ENCODE peak calls at places on chromosomes 11 and 22, in ten cellular contexts. U is mucosa of gallbladder, Q is amygdala, M is NCI-H510A, W is iPS-NIHi11, G is anterior cingulate cortex, I is type B pancreatic cell, X is GM20000, R is NAMALWA, A is amniotic epithelial cell. Z is an unnamed sample.

GRCh38 chr11:6655020-6655789 is 404 bp downstream of the DCHS1 start:
- DNase-seq in U (no peak), Q (no peak), M (no peak), W (no peak), G (peak), I (peak), X (peak), R (no peak), A (no peak), Z (no peak)

GRCh38 chr11:16191852-16192240 is 164.5 kb downstream of the SOX6 start:
- DNase-seq in U (no peak), Q (no peak), M (no peak), W (no peak), G (no peak), I (no peak), X (no peak), R (peak), A (no peak), Z (no peak)

GRCh38 chr11:2432628-2433071 is 11.7 kb downstream of the TRPM5 start:
- DNase-seq in U (no peak), Q (no peak), M (no peak), W (no peak), G (no peak), I (no peak), X (no peak), R (no peak), A (no peak), Z (no peak)

GRCh38 chr22:31040542-31041398 is 40.3 kb upstream of the SMTN start:
- DNase-seq in U (no peak), Q (no peak), M (no peak), W (no peak), G (no peak), I (no peak), X (no peak), R (no peak), A (peak), Z (no peak)

GRCh38 chr22:46576556-46577351 is 39.3 kb upstream of the CELSR1 start:
- DNase-seq in U (no peak), Q (no peak), M (no peak), W (peak), G (peak), I (peak), X (peak), R (no peak), A (peak), Z (peak)

GRCh38 chr11:9053631-9054030 is 37.8 kb downstream of the SCUBE2 start:
- DNase-seq in U (no peak), Q (no peak), M (no peak), W (no peak), G (no peak), I (no peak), X (no peak), R (no peak), A (no peak), Z (no peak)

GRCh38 chr22:33923033-33923432 is 2.8 kb upstream of the LARGE1 start:
- DNase-seq in U (no peak), Q (no peak), M (no peak), W (no peak), G (no peak), I (no peak), X (no peak), R (peak), A (peak), Z (no peak)

GRCh38 chr22:37844904-37845334 is 785 bp upstream of the ANKRD54 start:
- DNase-seq in U (no peak), Q (no peak), M (no peak), W (no peak), G (no peak), I (no peak), X (no peak), R (no peak), A (peak), Z (no peak)

GRCh38 chr22:20091690-20092476 is 11.8 kb downstream of the DGCR8 start:
- DNase-seq in U (no peak), Q (no peak), M (no peak), W (no peak), G (no peak), I (no peak), X (no peak), R (no peak), A (no peak), Z (no peak)